ENCODE peak calls at places on chromosomes 2 and 18, in six cellular contexts. W is IMR-90, X is mucosa of descending colon, F is heart left ventricle, L is fibroblast of pulmonary artery, O is fibroblast of villous mesenchyme. N is an unnamed sample.
A peak's percentile ranks its signal among the peaks of the same experiment; 100 is the strongest.

GRCh38 chr2:37389984-37390765 is 45.7 kb downstream of the QPCT start:
- DNase-seq in L (peak; percentile 92), X (no peak), O (peak; percentile 70), F (no peak), W (peak; percentile 96), N (peak; percentile 91)

GRCh38 chr2:213934560-213934959 is 476.3 kb upstream of the VWC2L start:
- DNase-seq in L (peak; percentile 33), W (peak; percentile 2), F (no peak), O (peak; percentile 15), X (no peak), N (peak; percentile 36)

GRCh38 chr18:32175265-32175664 is 14.6 kb upstream of the MEP1B start:
- DNase-seq in F (no peak), L (no peak), X (no peak), O (no peak), W (no peak), N (no peak)

GRCh38 chr2:238843476-238843875 is 4.4 kb upstream of the TWIST2 start:
- DNase-seq in X (no peak), O (no peak), F (no peak), W (no peak), L (no peak), N (peak; percentile 67)

GRCh38 chr18:78607784-78608183 is 371.8 kb upstream of the SALL3 start:
- DNase-seq in O (no peak), F (no peak), X (no peak), L (no peak), W (no peak), N (no peak)

GRCh38 chr2:152468832-152469692 is 134.1 kb downstream of the FMNL2 start:
- DNase-seq in L (peak; percentile 45), X (no peak), O (peak; percentile 50), F (no peak), W (peak; percentile 52), N (no peak)

GRCh38 chr2:235229236-235229635 is 264.6 kb upstream of the AGAP1 start:
- DNase-seq in O (no peak), X (no peak), W (no peak), L (no peak), F (no peak), N (no peak)

GRCh38 chr2:238974061-238974460 is 126.2 kb downstream of the TWIST2 start:
- DNase-seq in F (no peak), L (peak; percentile 57), W (peak; percentile 67), O (peak; percentile 65), X (no peak), N (peak; percentile 81)

GRCh38 chr18:55479656-55480420 is 108.2 kb downstream of the TCF4 start:
- DNase-seq in O (no peak), W (no peak), L (no peak), F (no peak), X (no peak), N (no peak)

GRCh38 chr2:6526093-6526824 is 339.4 kb downstream of the CMPK2 start:
- DNase-seq in W (no peak), X (no peak), O (no peak), L (no peak), F (no peak), N (no peak)

GRCh38 chr2:216406861-216407260 is 5.4 kb upstream of the SMARCAL1 start:
- DNase-seq in F (no peak), X (no peak), L (no peak), O (no peak), W (no peak), N (no peak)

GRCh38 chr2:217326238-217327022 is 466.6 kb upstream of the TNP1 start:
- DNase-seq in W (no peak), O (no peak), F (no peak), L (no peak), X (no peak), N (peak; percentile 45)

GRCh38 chr2:181164699-181165098 is 184.3 kb downstream of the UBE2E3 start:
- DNase-seq in X (no peak), W (no peak), L (no peak), F (no peak), O (no peak), N (no peak)

GRCh38 chr2:28652217-28652616 is 99.4 kb upstream of the PPP1CB start:
- DNase-seq in W (peak; percentile 78), L (no peak), F (no peak), O (no peak), X (no peak), N (peak; percentile 56)

GRCh38 chr18:61635901-61636528 is 256.8 kb downstream of the RNF152 start:
- DNase-seq in X (peak; percentile 88), O (peak; percentile 66), L (peak; percentile 70), W (peak; percentile 63), F (peak; percentile 64), N (peak; percentile 35)

GRCh38 chr2:154455201-154455600 is 243.3 kb upstream of the KCNJ3 start:
- DNase-seq in W (no peak), L (peak; percentile 24), O (no peak), F (no peak), X (no peak), N (peak; percentile 4)

GRCh38 chr2:154452471-154452870 is 246.0 kb upstream of the KCNJ3 start:
- DNase-seq in X (no peak), O (no peak), L (no peak), F (no peak), W (no peak), N (no peak)

GRCh38 chr2:154457291-154457690 is 241.2 kb upstream of the KCNJ3 start:
- DNase-seq in X (no peak), O (no peak), W (no peak), L (no peak), F (no peak), N (no peak)

GRCh38 chr2:154452906-154453493 is 245.5 kb upstream of the KCNJ3 start:
- DNase-seq in W (no peak), L (peak; percentile 29), O (no peak), X (no peak), F (no peak), N (peak; percentile 10)

GRCh38 chr2:154455871-154456270 is 242.6 kb upstream of the KCNJ3 start:
- DNase-seq in X (no peak), O (peak; percentile 11), L (peak; percentile 18), W (no peak), F (no peak), N (no peak)
- H3K4me3 ChIP-seq in X (no peak overlapping the region), O (peak overlapping the region; percentile 45), L (peak overlapping the region; percentile 60), W (no peak overlapping the region), F (no peak overlapping the region), N (peak overlapping the region; percentile 54)

GRCh38 chr2:20450201-20451108 is 3.6 kb downstream of the RHOB start:
- DNase-seq in W (peak; percentile 89), F (no peak), L (peak; percentile 92), O (peak; percentile 98), X (peak; percentile 60), N (peak; percentile 92)

GRCh38 chr2:20447437-20448245 is 767 bp downstream of the RHOB start:
- DNase-seq in W (peak; percentile 41), F (peak; percentile 80), O (peak; percentile 50), X (peak; percentile 74), L (peak; percentile 59), N (peak; percentile 68)

GRCh38 chr2:20451346-20451745 is 4.5 kb downstream of the RHOB start:
- DNase-seq in F (no peak), W (peak; percentile 41), X (no peak), L (peak; percentile 80), O (peak; percentile 82), N (no peak)

GRCh38 chr2:20448246-20449046 is 1.6 kb downstream of the RHOB start:
- DNase-seq in F (no peak), L (peak; percentile 50), X (no peak), O (peak; percentile 41), W (peak; percentile 19), N (peak; percentile 54)

DNA sequence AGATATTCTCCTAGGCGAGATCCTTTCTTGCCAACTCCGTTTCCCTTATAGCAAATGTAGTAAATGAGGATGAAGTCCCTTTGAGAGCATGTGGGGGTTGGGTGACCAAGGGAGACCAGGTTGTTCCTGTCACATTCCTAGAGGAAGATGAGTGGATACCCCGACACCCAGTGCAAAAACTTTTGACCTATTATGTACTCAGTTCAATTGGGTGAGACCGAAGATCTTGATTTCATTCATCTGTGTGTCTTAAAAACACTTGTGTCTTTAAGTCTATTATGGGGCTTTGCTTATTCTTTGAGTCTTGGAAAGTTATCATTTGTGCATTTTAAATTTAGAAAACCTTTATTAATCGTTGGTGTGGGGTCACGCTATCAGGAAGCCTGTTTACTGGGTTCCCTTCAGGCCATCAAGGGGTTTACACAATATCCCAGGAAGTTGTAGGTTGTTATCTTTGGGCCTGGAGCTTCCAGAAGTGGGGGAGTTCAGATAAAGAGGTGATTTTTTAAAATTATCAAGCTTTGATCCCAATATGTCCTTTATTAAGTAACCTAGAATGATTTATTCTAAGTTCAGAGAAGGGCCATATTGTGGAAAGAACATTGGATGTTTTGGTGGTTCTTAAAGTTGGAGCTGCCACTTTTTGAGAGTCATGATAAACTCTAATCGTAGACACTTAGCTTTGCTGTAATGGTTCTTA is 2.8 kb downstream of the RHOB start:
- DNase-seq in L (peak; percentile 70), X (no peak), W (peak; percentile 46), O (peak; percentile 83), F (no peak), N (peak; percentile 36)
- TF ChIP-seq CTCF in L (no peak), X (no peak), W (no peak), O (peak; percentile 6), F (no peak), N (no peak)

GRCh38 chr2:237629188-237629534 is 1.8 kb downstream of the LRRFIP1 start:
- DNase-seq in O (no peak), W (peak; percentile 41), F (no peak), X (no peak), L (no peak), N (no peak)

GRCh38 chr2:237628482-237629187 is 1.2 kb downstream of the LRRFIP1 start:
- DNase-seq in X (no peak), W (no peak), O (no peak), L (no peak), F (no peak), N (no peak)

GRCh38 chr2:237631029-237631785 is 3.8 kb downstream of the LRRFIP1 start:
- DNase-seq in X (no peak), F (no peak), O (no peak), W (no peak), L (no peak), N (no peak)

GRCh38 chr2:237630216-237631000 is 3.0 kb downstream of the LRRFIP1 start:
- DNase-seq in W (no peak), O (no peak), F (no peak), L (no peak), X (no peak), N (no peak)

DNA sequence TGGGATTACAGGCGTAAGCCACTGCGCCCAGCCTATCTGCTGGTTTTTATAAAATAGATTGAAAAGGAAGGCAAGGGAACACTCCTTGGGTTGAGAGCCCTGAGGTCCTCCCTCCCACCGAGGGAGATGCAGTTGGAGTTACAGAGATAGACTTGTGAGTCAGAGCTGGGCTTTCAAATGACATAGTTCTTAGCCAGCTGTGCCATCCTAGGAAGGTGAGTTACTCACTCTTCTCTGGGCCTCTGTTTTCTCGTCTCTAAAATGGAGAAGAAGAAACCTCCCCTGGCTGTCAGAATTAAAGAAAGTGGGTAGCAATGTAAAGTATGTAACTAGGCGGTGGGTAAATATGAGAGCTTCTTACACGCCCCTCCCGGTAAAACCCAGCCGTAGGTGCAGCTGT is 2.4 kb downstream of the LRRFIP1 start:
- DNase-seq in X (no peak), L (no peak), F (no peak), W (peak; percentile 73), O (no peak), N (peak; percentile 74)
- H3K4me3 ChIP-seq in X (no peak overlapping the region), L (no peak overlapping the region), F (no peak overlapping the region), W (no peak overlapping the region), O (no peak overlapping the region), N (no peak overlapping the region)

DNA sequence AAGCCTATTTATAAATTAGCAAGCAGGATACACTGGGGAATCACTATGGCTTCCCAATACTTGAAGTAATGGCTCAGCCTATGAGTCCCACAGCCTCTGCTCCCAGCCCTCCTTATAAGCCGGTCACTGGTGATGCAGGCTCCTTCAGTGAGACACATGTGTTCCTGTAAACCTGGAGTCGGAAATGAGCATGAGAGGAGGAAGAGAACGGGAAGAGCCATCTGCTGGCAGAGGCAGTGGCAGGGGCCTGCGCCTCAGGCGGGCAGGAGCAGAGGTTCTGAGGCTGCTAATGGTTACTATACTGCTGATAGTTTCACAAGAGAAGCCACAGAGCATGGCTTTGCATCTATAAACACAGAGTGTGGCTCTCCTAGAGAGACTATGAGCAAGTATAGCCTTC is 63.5 kb downstream of the FBXO15 start:
- DNase-seq in O (no peak), W (no peak), F (no peak), X (no peak), L (no peak), N (no peak)
- TF ChIP-seq CTCF in O (no peak), W (no peak), F (no peak), X (no peak), L (no peak), N (no peak)

N was measured in foreskin fibroblast.